ENCODE peak calls at places on chromosomes 16 and 17, in five cellular contexts. M is stimulated activated CD8-positive, alpha-beta memory T cell treated with anti-CD3 and anti-CD28 coated beads, Interleukin-4, amount 100 ng/mL, for 1 hour; P is LHCN-M2; Y is skeletal muscle cell; I is astrocyte of the spinal cord. V is an unnamed sample.

GRCh38 chr16:88308441-88309173 is 74.2 kb upstream of the ZNF469 start:
- DNase-seq in Y (no peak), P (no peak), I (no peak), M (no peak), V (no peak)

GRCh38 chr16:51538707-51539604 is 387.9 kb upstream of the SALL1 start:
- DNase-seq in Y (peak; percentile 94), P (peak; percentile 91), I (peak; percentile 96), M (no peak), V (peak; percentile 51)

GRCh38 chr17:73307130-73307529 is 4.7 kb downstream of the CDC42EP4 start:
- DNase-seq in I (no peak), P (no peak), Y (no peak), M (no peak), V (peak; percentile 51)

GRCh38 chr17:27457731-27458523 is 1.7 kb downstream of the KSR1 start:
- DNase-seq in P (peak; percentile 51), I (peak; percentile 70), M (no peak), Y (no peak), V (peak; percentile 41)

GRCh38 chr16:84791088-84791487 is 28.7 kb upstream of the CRISPLD2 start:
- DNase-seq in I (no peak), P (no peak), Y (peak; percentile 57), M (no peak), V (no peak)

GRCh38 chr16:73420244-73421040 is 372.5 kb upstream of the ZFHX3 start:
- DNase-seq in Y (no peak), P (peak; percentile 3), I (no peak), M (no peak), V (no peak)

GRCh38 chr17:59845595-59846390 is 47.0 kb downstream of the TUBD1 start:
- DNase-seq in Y (peak; percentile 68), P (peak; percentile 98), I (peak; percentile 94), M (no peak), V (peak; percentile 51)

GRCh38 chr16:10356870-10357842 is 28.7 kb upstream of the ATF7IP2 start:
- DNase-seq in I (no peak), M (no peak), P (no peak), Y (no peak), V (no peak)

GRCh38 chr16:10001258-10001785 is 180.9 kb downstream of the GRIN2A start:
- DNase-seq in P (no peak), Y (no peak), M (no peak), I (no peak), V (no peak)

GRCh38 chr16:10938321-10938720 is 3.9 kb downstream of the DEXI start:
- DNase-seq in I (no peak), Y (no peak), M (no peak), P (no peak), V (no peak)

GRCh38 chr16:212999-213398 is 16.2 kb downstream of the LUC7L start:
- DNase-seq in I (no peak), M (no peak), Y (no peak), P (no peak), V (no peak)

GRCh38 chr17:63911657-63912100 is 621 bp upstream of the CSHL1 start:
- DNase-seq in M (peak; percentile 44), Y (no peak), P (no peak), I (no peak), V (no peak)

GRCh38 chr17:32870027-32870670 is 6.8 kb downstream of the MYO1D start:
- DNase-seq in I (no peak), P (peak; percentile 63), M (no peak), Y (no peak), V (no peak)

GRCh38 chr16:84198401-84198800 is 7.4 kb downstream of the ADAD2 start:
- DNase-seq in M (no peak), Y (peak; percentile 51), P (peak; percentile 58), I (peak; percentile 62), V (no peak)

GRCh38 chr17:72457712-72458111 is 336.9 kb downstream of the SOX9 start:
- DNase-seq in Y (no peak), P (no peak), M (no peak), I (no peak), V (no peak)

GRCh38 chr17:49821916-49822315 is 26.0 kb downstream of the TAC4 start:
- DNase-seq in I (no peak), P (no peak), M (no peak), Y (no peak), V (no peak)

GRCh38 chr16:468072-468821 is 42.8 kb downstream of the RAB11FIP3 start:
- DNase-seq in M (no peak), P (no peak), Y (no peak), I (no peak), V (no peak)

GRCh38 chr17:55661359-55661758 is 61.3 kb downstream of the TMEM100 start:
- DNase-seq in I (no peak), P (no peak), M (no peak), Y (no peak), V (no peak)

GRCh38 chr16:88468289-88469129 is 15.4 kb downstream of the ZFPM1 start:
- DNase-seq in I (no peak), P (peak; percentile 51), M (no peak), Y (no peak), V (no peak)

GRCh38 chr16:3137267-3137666 is 2.4 kb downstream of the ZNF213 start:
- DNase-seq in P (no peak), I (no peak), M (no peak), Y (no peak), V (no peak)

GRCh38 chr17:16215273-16215964 is at the start of gene NCOR1:
- DNase-seq in P (peak; percentile 91), I (peak; percentile 96), Y (peak; percentile 77), M (peak; percentile 78), V (peak; percentile 81)

GRCh38 chr17:41802961-41803682 is 8.6 kb downstream of the P3H4 start:
- DNase-seq in P (no peak), M (no peak), I (no peak), Y (no peak), V (no peak)

GRCh38 chr16:73040136-73040535 is 7.8 kb downstream of the ZFHX3 start:
- DNase-seq in I (no peak), M (no peak), Y (no peak), P (no peak), V (no peak)

GRCh38 chr16:84704253-84704652 is 4.5 kb downstream of the USP10 start:
- DNase-seq in P (no peak), M (no peak), I (no peak), Y (no peak), V (no peak)

GRCh38 chr16:52515068-52515671 is 31.8 kb downstream of the TOX3 start:
- DNase-seq in I (no peak), P (no peak), Y (no peak), M (no peak), V (peak; percentile 54)

GRCh38 chr16:50313596-50314483 is 47.5 kb downstream of the ADCY7 start:
- DNase-seq in I (peak; percentile 33), M (peak; percentile 34), P (peak; percentile 58), Y (no peak), V (no peak)

GRCh38 chr16:78523212-78523995 is 423.9 kb downstream of the WWOX start:
- DNase-seq in Y (no peak), I (no peak), M (no peak), P (no peak), V (no peak)

GRCh38 chr17:77423589-77424451 is 283.1 kb downstream of the SEC14L1 start:
- DNase-seq in I (peak; percentile 95), M (no peak), P (peak; percentile 96), Y (peak; percentile 91), V (no peak)

GRCh38 chr16:24132048-24132796 is 123.9 kb upstream of the CACNG3 start:
- DNase-seq in I (no peak), M (no peak), P (no peak), Y (no peak), V (no peak)

GRCh38 chr17:61410100-61410551 is 10.5 kb downstream of the TBX2 start:
- DNase-seq in Y (no peak), I (no peak), P (no peak), M (no peak), V (no peak)

GRCh38 chr17:45995617-45996270 is 3.3 kb upstream of the STH start:
- DNase-seq in P (peak; percentile 72), I (no peak), Y (peak; percentile 8), M (no peak), V (no peak)

GRCh38 chr17:47266782-47267181 is 13.2 kb downstream of the ITGB3 start:
- DNase-seq in M (no peak), I (peak; percentile 66), P (no peak), Y (no peak), V (no peak)

GRCh38 chr16:79212114-79212791 is 388.3 kb downstream of the MAF start:
- DNase-seq in P (no peak), M (no peak), I (no peak), Y (no peak), V (no peak)

GRCh38 chr16:10428433-10429168 is 42.7 kb downstream of the ATF7IP2 start:
- DNase-seq in M (no peak), P (no peak), I (no peak), Y (no peak), V (no peak)

GRCh38 chr17:15436399-15437369 is 30.7 kb downstream of the CDRT4 start:
- DNase-seq in Y (no peak), P (peak; percentile 63), I (no peak), M (no peak), V (no peak)

V was measured in COR-L47.